ENCODE peak calls at places on chromosomes 6 and 20, in five cellular contexts. E is H1, C is IMR-90, P is trophoblast cell, T is mesenchymal stem cell. K is an unnamed sample.

GRCh38 chr20:49979030-49979832 is 3.5 kb upstream of the SNAI1 start:
- DNase-seq in E (no peak), C (no peak), P (no peak), T (peak), K (peak)

GRCh38 chr6:50791900-50792508 is 26.7 kb upstream of the TFAP2B start:
- DNase-seq in E (no peak), C (peak), P (peak), T (peak), K (peak)

GRCh38 chr6:11053307-11053706 is 9.2 kb upstream of the ELOVL2 start:
- DNase-seq in E (no peak), C (no peak), P (no peak), T (no peak), K (no peak)

GRCh38 chr6:97411610-97412009 is 128.6 kb upstream of the MMS22L start:
- DNase-seq in E (no peak), C (no peak), P (no peak), T (no peak), K (no peak)

GRCh38 chr20:57480444-57481152 is 44.3 kb downstream of the CTCFL start:
- DNase-seq in E (no peak), C (no peak), P (no peak), T (no peak), K (no peak)

GRCh38 chr6:138242987-138243592 is 24.8 kb upstream of the PBOV1 start:
- DNase-seq in E (no peak), C (no peak), P (no peak), T (no peak), K (no peak)

GRCh38 chr6:89599727-89600126 is 38.8 kb downstream of the LYRM2 start:
- DNase-seq in E (no peak), C (no peak), P (no peak), T (no peak), K (no peak)

GRCh38 chr6:41562633-41562975 is 16.4 kb downstream of the FOXP4 start:
- DNase-seq in E (no peak), C (no peak), P (no peak), T (no peak), K (no peak)

GRCh38 chr6:24274441-24275083 is 83.3 kb downstream of the DCDC2 start:
- DNase-seq in E (no peak), C (peak), P (no peak), T (peak), K (no peak)

GRCh38 chr20:19583532-19584175 is 174.4 kb upstream of the RIN2 start:
- DNase-seq in E (peak), C (peak), P (peak), T (peak), K (peak)

GRCh38 chr6:81753709-81754678 is 1.5 kb upstream of the TENT5A start:
- DNase-seq in E (no peak), C (peak), P (peak), T (peak), K (peak)

GRCh38 chr6:43491750-43492661 is 14.6 kb downstream of the TJAP1 start:
- DNase-seq in E (no peak), C (peak), P (no peak), T (no peak), K (no peak)

DNA sequence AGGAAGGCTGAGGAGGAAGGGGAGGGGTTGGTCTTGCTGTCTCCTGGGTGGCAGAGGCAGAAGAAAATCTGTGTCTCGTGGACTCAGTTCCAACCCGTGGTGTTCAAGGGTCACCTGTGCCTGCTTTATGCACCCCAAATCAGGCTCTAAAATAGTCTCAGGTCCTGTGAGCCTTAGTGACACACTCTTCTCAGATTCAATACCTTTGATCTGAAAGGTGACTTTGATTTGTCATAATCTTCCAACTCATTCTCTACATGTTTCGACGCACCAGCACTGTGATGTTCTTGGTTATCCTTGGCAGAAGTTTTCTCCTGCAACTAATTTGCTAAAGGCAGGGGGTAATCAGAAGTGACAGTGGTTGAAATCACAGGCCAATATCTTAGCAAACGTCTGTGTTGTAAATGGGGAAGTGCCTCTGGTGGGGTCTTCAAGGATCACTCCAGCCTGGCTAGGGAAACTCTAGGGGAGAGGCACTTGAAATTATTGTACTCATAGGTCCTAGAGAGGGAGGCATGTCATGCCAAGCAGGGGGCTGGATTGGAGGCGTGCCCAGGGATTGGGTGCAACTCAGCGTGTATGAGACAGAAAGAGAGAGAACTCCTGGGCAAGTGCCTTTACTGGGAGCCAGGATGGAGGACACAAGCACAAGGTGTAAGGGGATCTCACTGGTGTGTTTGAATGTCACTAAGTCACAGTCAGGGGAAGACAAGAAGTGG is 19.0 kb upstream of the PRND start:
- DNase-seq in E (no peak), C (no peak), P (no peak), T (no peak), K (no peak)
- H3K14ac ChIP-seq in E (no peak), C (no peak), P (no peak), T (no peak), K (no peak)

GRCh38 chr6:52992980-52993379 is 2.1 kb downstream of the GSTA4 start:
- DNase-seq in E (no peak), C (peak), P (no peak), T (peak), K (no peak)
- H3K4me3 ChIP-seq in E (no peak), C (no peak), P (no peak), T (no peak), K (peak)

DNA sequence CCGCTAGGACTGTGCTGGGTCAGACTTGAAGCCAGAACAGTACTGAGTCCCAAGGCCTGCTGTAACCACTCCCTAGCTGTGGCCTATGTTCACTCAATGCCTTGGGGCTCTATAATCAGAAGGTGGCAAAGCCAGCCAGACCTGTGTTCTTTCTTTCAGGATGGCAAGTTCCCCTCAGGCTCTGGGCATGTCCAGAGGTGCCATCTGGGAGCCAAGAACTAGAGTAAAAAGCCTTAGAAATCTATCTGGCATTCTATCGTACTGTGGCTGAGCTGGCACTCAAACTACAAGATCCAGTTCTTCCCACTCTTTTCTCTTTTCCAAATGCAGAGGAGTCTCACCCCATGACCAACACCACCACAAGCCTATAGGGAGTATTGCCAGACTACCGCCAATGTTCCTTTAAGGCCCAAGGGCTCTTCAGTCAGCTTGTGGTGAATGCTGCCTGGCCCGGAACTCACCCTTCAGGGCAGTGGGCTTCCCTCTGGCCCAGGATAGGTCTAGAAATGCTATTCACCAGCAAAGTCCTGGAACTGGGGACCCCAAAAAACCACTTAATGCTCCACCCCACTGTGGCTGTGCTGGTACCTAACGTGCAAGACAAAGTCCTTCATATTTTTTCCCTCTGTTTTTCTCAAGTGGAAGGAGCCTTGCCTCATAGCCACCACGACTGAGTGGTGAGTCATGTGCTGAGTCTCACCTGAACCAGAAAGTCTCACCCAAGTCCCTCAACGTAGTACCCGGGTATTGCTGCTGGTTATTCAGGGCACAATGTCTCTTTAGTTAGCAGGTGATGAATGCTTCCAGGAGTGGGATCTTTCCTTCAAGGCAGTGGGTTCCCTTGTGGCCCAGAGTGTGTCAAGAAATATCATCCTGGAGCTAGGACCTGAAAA is 8.6 kb upstream of the SIRPB2 start:
- DNase-seq in E (no peak), C (no peak), P (peak), T (no peak), K (no peak)
- H3K14ac ChIP-seq in E (no peak), C (no peak), P (peak), T (no peak), K (no peak)

GRCh38 chr6:79570802-79571367 is 33.7 kb upstream of the LCA5 start:
- DNase-seq in E (no peak), C (peak), P (no peak), T (peak), K (no peak)
- H3K4me3 ChIP-seq in E (no peak), C (no peak), P (no peak), T (no peak), K (no peak)

DNA sequence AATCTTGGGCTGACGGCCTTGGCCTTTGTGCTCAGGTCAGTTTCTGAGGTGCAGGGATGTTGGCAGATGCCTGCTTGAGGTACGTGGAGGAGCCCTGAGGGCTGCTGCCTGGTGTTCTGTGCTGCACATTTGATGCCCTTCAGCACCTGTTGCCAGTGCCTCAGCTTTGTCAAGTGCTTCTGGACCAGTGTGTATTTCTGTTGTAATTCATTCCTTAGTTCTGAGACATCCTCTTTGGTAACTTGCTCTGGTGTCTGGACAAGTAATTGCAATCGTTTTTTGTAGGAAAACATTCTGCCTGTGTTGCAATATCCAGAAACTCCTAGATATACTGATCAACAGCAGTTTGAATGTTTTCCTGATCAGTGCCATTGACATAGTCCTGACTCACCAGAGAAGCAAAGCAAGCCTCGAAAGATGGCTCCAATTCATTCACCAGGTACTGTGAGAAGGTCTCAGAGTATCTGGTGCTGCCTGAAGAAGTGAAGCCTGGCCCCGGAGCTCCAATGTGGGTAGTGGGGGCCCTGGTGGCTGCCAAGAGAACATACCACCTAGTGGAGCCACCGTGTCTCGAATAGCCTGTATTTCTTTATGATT is 26.7 kb downstream of the ZNF337 start:
- DNase-seq in E (no peak), C (peak), P (peak), T (peak), K (no peak)
- H3K14ac ChIP-seq in E (no peak), C (no peak), P (no peak), T (no peak), K (no peak)

GRCh38 chr20:5608104-5608447 is 142.1 kb upstream of the SHLD1 start:
- DNase-seq in E (no peak), C (no peak), P (no peak), T (no peak), K (no peak)
- H3K4me3 ChIP-seq in E (no peak), C (peak), P (no peak), T (no peak), K (no peak)

GRCh38 chr6:167291623-167292300 is 647 bp downstream of the UNC93A start:
- DNase-seq in E (no peak), C (no peak), P (peak), T (no peak), K (no peak)

GRCh38 chr6:167290786-167291622 is at the start of gene UNC93A:
- DNase-seq in E (no peak), C (no peak), P (no peak), T (no peak), K (no peak)

GRCh38 chr6:167293088-167293589 is 2.0 kb downstream of the UNC93A start:
- DNase-seq in E (no peak), C (no peak), P (no peak), T (no peak), K (no peak)

GRCh38 chr6:167293590-167294091 is 2.5 kb downstream of the UNC93A start:
- DNase-seq in E (no peak), C (no peak), P (no peak), T (no peak), K (no peak)

DNA sequence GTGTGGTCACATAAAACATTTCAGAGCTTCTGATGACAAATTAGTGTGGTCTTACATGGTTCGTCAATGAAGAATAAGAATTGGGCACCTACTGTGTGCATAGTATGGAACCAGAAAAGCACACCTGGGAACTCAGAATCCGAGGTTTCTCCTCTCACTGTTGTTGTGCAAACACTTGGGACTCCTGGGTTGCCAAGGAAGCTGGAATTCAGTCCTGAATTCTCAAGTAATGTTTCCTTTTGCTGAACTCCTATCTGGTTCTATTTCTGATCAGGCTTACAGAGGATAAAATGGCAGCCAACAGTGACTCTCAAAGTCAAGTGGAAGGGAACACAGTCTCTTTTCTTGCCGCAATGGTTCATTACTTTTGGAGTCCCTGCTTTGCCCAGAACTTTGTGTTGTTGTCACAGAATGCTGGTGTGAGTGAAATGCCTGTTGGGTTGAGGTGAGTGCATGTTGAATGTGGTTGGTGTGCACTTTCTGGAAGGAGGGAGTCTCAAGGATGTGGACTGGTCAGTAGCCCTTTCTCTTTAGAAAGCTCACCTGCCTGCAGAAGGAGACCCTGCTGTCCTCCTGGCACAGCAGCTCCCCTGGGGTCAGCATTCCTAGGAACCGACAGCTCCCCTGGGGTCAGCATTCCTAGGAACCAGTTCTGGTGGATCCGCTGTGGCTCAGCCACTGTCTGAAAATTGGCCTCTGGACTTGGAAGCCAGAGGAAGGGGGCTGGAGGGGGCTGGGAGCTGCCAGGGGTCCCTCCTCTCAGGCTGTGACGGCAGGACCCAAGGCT is 1.4 kb downstream of the UNC93A start:
- DNase-seq in E (no peak), C (no peak), P (no peak), T (no peak), K (no peak)
- H3K14ac ChIP-seq in E (no peak), C (no peak), P (peak), T (no peak), K (no peak)

DNA sequence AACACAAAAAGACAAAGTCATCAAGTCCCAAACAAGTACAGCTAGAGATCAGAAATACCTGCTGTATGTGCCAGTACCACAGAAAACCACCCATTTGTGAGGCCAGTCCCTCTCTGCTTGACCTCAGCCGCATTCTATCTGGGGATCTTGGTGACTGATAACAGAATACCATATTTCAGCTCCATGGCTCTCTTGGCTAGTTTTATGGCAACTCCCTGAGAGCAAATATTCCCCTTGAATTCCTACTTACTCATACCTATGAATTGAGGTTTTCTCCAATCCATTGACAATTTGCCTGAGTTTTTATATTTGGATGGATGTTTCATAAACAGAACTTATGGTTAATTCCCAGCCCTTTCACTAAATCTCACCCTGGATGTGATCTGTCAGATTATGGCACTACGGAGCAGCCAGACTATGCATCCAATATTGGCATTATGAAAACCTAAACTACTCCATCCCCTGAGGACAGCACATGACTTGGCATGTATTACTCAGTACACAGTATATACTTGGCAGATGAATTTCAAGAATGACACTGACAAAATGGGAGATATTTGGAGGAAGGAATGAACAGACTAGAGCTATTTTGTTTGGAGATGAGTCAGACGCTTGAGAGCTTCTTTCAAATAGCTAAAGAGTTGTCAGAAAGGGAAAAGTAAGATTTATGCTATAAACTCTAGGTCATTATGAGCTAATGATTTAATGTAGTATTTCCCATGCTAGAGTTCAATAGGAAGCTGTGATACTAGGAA is 95.7 kb downstream of the PRDM1 start:
- DNase-seq in E (no peak), C (peak), P (peak), T (peak), K (no peak)
- H3K4me3 ChIP-seq in E (no peak), C (no peak), P (no peak), T (no peak), K (no peak)

GRCh38 chr6:153001767-153002612 is 519 bp downstream of the MTRF1L start:
- DNase-seq in E (no peak), C (no peak), P (no peak), T (peak), K (no peak)
- H3K14ac ChIP-seq in E (no peak), C (peak), P (peak), T (peak), K (no peak)